ENCODE peak calls at places on chromosomes 2 and 18, in six cellular contexts. L is GM12878, D is SK-N-SH, T is K562, Y is HCT116, O is H1. K is an unnamed sample.

GRCh38 chr2:239101071-239101470 is 253.2 kb downstream of the TWIST2 start:
- DNase-seq in Y (no peak), T (no peak), O (no peak), L (no peak), D (no peak), K (no peak)

GRCh38 chr2:177030391-177031000 is 182.1 kb upstream of the HNRNPA3 start:
- DNase-seq in Y (no peak), O (no peak), D (peak), T (no peak), L (no peak), K (no peak)

GRCh38 chr2:2536416-2537056 is 205.5 kb upstream of the MYT1L start:
- DNase-seq in T (no peak), Y (no peak), L (no peak), D (no peak), O (no peak), K (no peak)

GRCh38 chr2:226728996-226729395 is 70.6 kb downstream of the IRS1 start:
- DNase-seq in D (no peak), T (no peak), O (no peak), Y (no peak), L (no peak), K (no peak)

GRCh38 chr2:65050931-65051330 is 5.3 kb upstream of the CEP68 start:
- DNase-seq in D (no peak), L (no peak), O (no peak), Y (no peak), T (no peak), K (no peak)

GRCh38 chr2:23614701-23615100 is 229.7 kb downstream of the KLHL29 start:
- DNase-seq in O (no peak), Y (no peak), T (no peak), D (no peak), L (no peak), K (no peak)

GRCh38 chr2:46385786-46386577 is 88.8 kb downstream of the EPAS1 start:
- DNase-seq in O (no peak), L (no peak), Y (no peak), T (no peak), D (no peak), K (no peak)

GRCh38 chr2:64196986-64197385 is 52.8 kb upstream of the PELI1 start:
- DNase-seq in D (no peak), Y (no peak), L (no peak), O (no peak), T (no peak), K (no peak)

GRCh38 chr2:233386382-233387041 is 32.2 kb downstream of the DGKD start:
- DNase-seq in O (no peak), Y (no peak), T (no peak), D (no peak), L (no peak), K (no peak)

GRCh38 chr2:188181035-188181434 is 110.6 kb upstream of the GULP1 start:
- DNase-seq in Y (no peak), D (no peak), L (no peak), T (no peak), O (no peak), K (no peak)

GRCh38 chr2:132633635-132634034 is 36.4 kb downstream of the LYPD1 start:
- DNase-seq in L (no peak), Y (no peak), T (no peak), D (no peak), O (no peak), K (no peak)

GRCh38 chr2:239264838-239265651 is 135.8 kb downstream of the HDAC4 start:
- DNase-seq in D (no peak), T (peak), Y (peak), O (no peak), L (no peak), K (no peak)

GRCh38 chr2:24009680-24010476 is at the start of gene MFSD2B:
- DNase-seq in D (peak), O (no peak), T (peak), L (no peak), Y (no peak), K (no peak)

GRCh38 chr2:172101008-172101706 is 1.5 kb downstream of the DLX2 start:
- DNase-seq in L (no peak), D (peak), T (peak), Y (no peak), O (peak), K (no peak)

GRCh38 chr2:100750143-100750542 is 69.8 kb upstream of the NPAS2 start:
- DNase-seq in T (no peak), D (no peak), Y (no peak), O (no peak), L (no peak), K (no peak)

GRCh38 chr18:63265322-63265721 is 54.2 kb downstream of the BCL2 start:
- DNase-seq in T (no peak), L (no peak), D (no peak), Y (no peak), O (no peak), K (no peak)

GRCh38 chr2:121284424-121285076 is 452 bp downstream of the TFCP2L1 start:
- DNase-seq in D (peak), T (no peak), O (peak), Y (no peak), L (no peak), K (no peak)

GRCh38 chr2:160425394-160425793 is 68.2 kb downstream of the RBMS1 start:
- DNase-seq in O (no peak), L (no peak), T (no peak), D (no peak), Y (no peak), K (no peak)

GRCh38 chr2:60707750-60708371 is 48.2 kb upstream of the PAPOLG start:
- DNase-seq in T (peak), D (peak), Y (peak), L (peak), O (peak), K (peak)

GRCh38 chr2:209523041-209523740 is 99.3 kb downstream of the MAP2 start:
- DNase-seq in L (no peak), D (no peak), Y (no peak), T (no peak), O (no peak), K (no peak)

GRCh38 chr2:173059941-173060575 is 15.6 kb upstream of the MAP3K20 start:
- DNase-seq in Y (no peak), T (no peak), D (no peak), L (no peak), O (no peak), K (no peak)

GRCh38 chr2:15651367-15651727 is 59.7 kb downstream of the DDX1 start:
- DNase-seq in D (no peak), L (no peak), T (no peak), Y (no peak), O (no peak), K (no peak)

GRCh38 chr2:29114841-29115609 is at the start of gene CLIP4:
- DNase-seq in O (peak), Y (no peak), D (peak), L (no peak), T (no peak), K (no peak)

GRCh38 chr18:59671533-59671932 is 25.7 kb downstream of the CCBE1 start:
- DNase-seq in L (no peak), T (no peak), D (no peak), Y (no peak), O (no peak), K (no peak)

GRCh38 chr18:26791676-26792075 is 73.8 kb downstream of the AQP4 start:
- DNase-seq in T (no peak), D (no peak), L (no peak), Y (no peak), O (no peak), K (no peak)
- TF ChIP-seq JUND in T (no peak), D (no peak), L (no peak), Y (no peak), O (no peak), K (no peak)

DNA sequence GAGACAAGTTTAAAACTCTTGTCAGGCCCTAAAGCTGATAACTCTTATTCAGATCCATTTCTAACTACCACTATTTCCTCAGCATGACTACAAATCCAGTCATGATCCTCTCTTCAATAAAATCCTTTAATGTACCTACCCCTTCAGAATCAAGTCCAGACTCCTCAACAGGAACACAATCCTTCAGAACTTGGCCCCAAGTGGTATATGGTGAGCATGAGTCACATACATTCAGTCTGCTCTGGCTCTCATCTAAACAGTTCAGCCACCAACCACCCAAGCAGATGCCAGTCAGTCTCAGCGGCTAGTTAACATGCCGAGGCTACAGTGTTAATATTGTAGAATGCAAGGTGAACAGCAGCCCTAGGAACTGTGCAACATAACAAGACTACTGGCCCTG is 9.7 kb downstream of the LMAN2L start:
- DNase-seq in D (no peak), Y (no peak), T (no peak), O (no peak), L (no peak), K (no peak)
- TF ChIP-seq JUND in D (no peak), Y (no peak), T (no peak), O (no peak), L (no peak), K (no peak)

GRCh38 chr2:167953790-167954189 is 293.6 kb downstream of the STK39 start:
- DNase-seq in Y (no peak), L (no peak), D (no peak), T (no peak), O (no peak), K (no peak)
- TF ChIP-seq JUND in Y (no peak), L (no peak), D (no peak), T (no peak), O (no peak), K (no peak)

GRCh38 chr2:130729311-130730299 is 735 bp downstream of the GPR148 start:
- DNase-seq in T (no peak), D (no peak), L (no peak), O (no peak), Y (no peak), K (no peak)

GRCh38 chr2:130726614-130727180 is 2.2 kb upstream of the GPR148 start:
- DNase-seq in O (peak), T (no peak), Y (no peak), L (no peak), D (no peak), K (no peak)

GRCh38 chr2:130728549-130729310 is at the start of gene GPR148:
- DNase-seq in L (no peak), D (no peak), Y (no peak), T (no peak), O (no peak), K (no peak)

GRCh38 chr2:130727286-130727924 is 1.5 kb upstream of the GPR148 start:
- DNase-seq in Y (peak), T (peak), L (peak), D (peak), O (peak), K (no peak)

DNA sequence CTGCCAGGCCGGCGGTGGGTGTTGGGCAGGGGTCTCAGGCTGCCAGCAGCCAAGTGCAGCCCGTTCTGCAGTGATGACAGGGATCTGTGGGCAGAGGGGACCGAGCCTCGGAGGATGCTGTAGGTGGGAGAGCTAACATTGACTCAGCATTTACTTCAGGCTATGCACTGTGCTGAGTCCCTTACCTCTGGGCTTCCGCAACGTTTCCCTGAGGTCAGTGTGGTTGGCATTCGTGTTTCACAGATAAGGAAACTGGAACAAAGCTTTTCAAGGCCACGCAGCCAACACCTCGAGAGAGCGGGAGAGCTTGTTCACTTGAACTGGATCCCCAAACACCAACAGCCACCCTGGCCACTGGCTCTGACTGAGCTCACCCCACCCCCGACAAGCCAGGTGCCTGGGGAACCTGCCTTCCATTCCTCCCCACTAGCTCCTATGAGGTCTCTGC is 839 bp upstream of the GPR148 start:
- DNase-seq in D (no peak), Y (no peak), L (no peak), T (no peak), O (no peak), K (no peak)
- TF ChIP-seq JUND in D (no peak), Y (no peak), L (no peak), T (no peak), O (no peak), K (no peak)

DNA sequence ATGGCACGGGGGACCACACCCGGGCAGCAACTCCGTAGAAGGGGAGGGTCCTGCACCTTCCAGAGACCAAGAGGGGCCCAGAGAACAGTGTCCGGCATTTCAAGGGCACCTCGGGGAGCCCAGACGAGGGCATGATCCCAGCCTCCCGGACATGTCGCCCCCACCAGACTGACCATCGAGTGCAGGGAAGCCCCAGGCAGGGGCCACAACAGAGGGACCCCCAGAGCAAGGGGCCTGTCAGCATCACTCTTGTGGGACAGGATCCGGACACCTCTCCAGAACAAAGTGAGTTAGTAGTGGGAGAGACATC is 50.4 kb upstream of the CTDP1 start:
- DNase-seq in T (no peak), Y (no peak), L (no peak), O (peak), D (no peak), K (no peak)
- TF ChIP-seq JUND in T (no peak), Y (no peak), L (no peak), O (no peak), D (no peak), K (no peak)

GRCh38 chr18:14919666-14920065 is 171.7 kb downstream of the ANKRD30B start:
- DNase-seq in O (no peak), L (no peak), T (no peak), D (no peak), Y (no peak), K (no peak)

GRCh38 chr18:14921547-14921946 is 173.6 kb downstream of the ANKRD30B start:
- DNase-seq in L (no peak), Y (no peak), T (no peak), O (no peak), D (no peak), K (peak)

GRCh38 chr18:14922031-14922430 is 174.1 kb downstream of the ANKRD30B start:
- DNase-seq in D (no peak), L (no peak), O (no peak), Y (no peak), T (no peak), K (no peak)

GRCh38 chr18:14922965-14923565 is 175.1 kb downstream of the ANKRD30B start:
- DNase-seq in L (no peak), T (no peak), Y (no peak), D (no peak), O (no peak), K (no peak)

DNA sequence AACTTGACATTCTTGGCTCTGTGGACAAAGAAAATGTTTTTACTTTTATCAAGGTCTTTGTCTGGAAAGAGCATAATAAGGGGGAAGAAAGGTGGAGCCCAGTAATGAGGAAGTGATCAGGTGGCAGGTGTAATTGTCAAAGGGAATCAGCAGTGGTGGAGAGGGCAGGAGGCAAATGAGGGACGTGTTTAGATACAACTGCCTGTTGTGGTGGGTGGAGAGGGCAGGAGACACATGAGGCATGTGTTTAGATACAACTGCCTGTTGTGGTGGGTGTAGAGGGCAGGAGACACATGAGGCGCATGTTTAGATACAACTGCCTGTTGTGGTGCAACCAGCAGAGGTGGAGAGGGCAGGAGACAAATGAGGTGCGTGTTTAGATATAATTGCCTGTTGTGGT is 173.0 kb downstream of the ANKRD30B start:
- DNase-seq in Y (no peak), D (no peak), T (no peak), L (no peak), O (no peak), K (no peak)
- TF ChIP-seq JUND in Y (no peak), D (no peak), T (no peak), L (no peak), O (no peak), K (no peak)

GRCh38 chr18:28584726-28585125 is 407.8 kb upstream of the CDH2 start:
- DNase-seq in O (no peak), Y (peak), D (no peak), T (no peak), L (no peak), K (no peak)
- TF ChIP-seq JUND in O (no peak), Y (no peak), D (peak), T (no peak), L (no peak), K (no peak)

GRCh38 chr2:205060269-205060668 is 515.0 kb downstream of the PARD3B start:
- DNase-seq in L (no peak), O (no peak), T (no peak), Y (no peak), D (no peak), K (no peak)
- TF ChIP-seq JUND in L (no peak), O (no peak), T (no peak), Y (no peak), D (no peak), K (no peak)